ENCODE peak calls at places on chromosomes 4 and X, in four cellular contexts. G, J, V and M are unnamed samples.

GRCh38 chrX:75365243-75365975 is 91.5 kb downstream of the UPRT start:
- DNase-seq in G (no peak), J (no peak), V (no peak), M (no peak)

GRCh38 chr4:188178276-188178675 is 39.0 kb downstream of the TRIML1 start:
- DNase-seq in G (no peak), V (no peak), J (no peak), M (no peak)

GRCh38 chr4:1043658-1044468 is 32.4 kb downstream of the FGFRL1 start:
- DNase-seq in G (peak; percentile 89), V (no peak), J (no peak), M (peak; percentile 77)

GRCh38 chr4:174358823-174359222 is 75.1 kb downstream of the CEP44 start:
- DNase-seq in J (no peak), V (no peak), G (no peak), M (no peak)

GRCh38 chrX:22095306-22095705 is 63.2 kb downstream of the PHEX start:
- DNase-seq in J (no peak), G (no peak), V (no peak), M (no peak)

GRCh38 chr4:39825741-39826231 is 127.8 kb downstream of the UBE2K start:
- DNase-seq in G (no peak), V (no peak), J (no peak), M (no peak)

GRCh38 chrX:18998653-18999052 is 14.7 kb upstream of the PHKA2 start:
- DNase-seq in G (no peak), J (no peak), V (no peak), M (no peak)

GRCh38 chrX:136872091-136872700 is 8.3 kb downstream of the RBMX start:
- DNase-seq in V (no peak), J (no peak), G (no peak), M (no peak)

GRCh38 chr4:25095756-25096552 is 64.3 kb downstream of the SEPSECS start:
- DNase-seq in J (no peak), V (no peak), G (no peak), M (no peak)

GRCh38 chr4:2254665-2255500 is 7.0 kb downstream of the MXD4 start:
- DNase-seq in J (no peak), G (peak; percentile 7), V (no peak), M (no peak)

GRCh38 chr4:41212221-41213203 is 1.8 kb downstream of the APBB2 start:
- DNase-seq in J (no peak), V (no peak), G (peak; percentile 44), M (no peak)

GRCh38 chr4:8385106-8385505 is 55.4 kb downstream of the ACOX3 start:
- DNase-seq in V (no peak), J (no peak), G (no peak), M (no peak)

GRCh38 chrX:12563121-12563520 is 228.1 kb upstream of the PRPS2 start:
- DNase-seq in J (no peak), G (no peak), V (no peak), M (no peak)

GRCh38 chr4:100933628-100934027 is 413.7 kb downstream of the PPP3CA start:
- DNase-seq in J (no peak), V (no peak), G (no peak), M (no peak)

GRCh38 chr4:20028694-20029093 is 223.0 kb upstream of the SLIT2 start:
- DNase-seq in G (no peak), V (no peak), J (no peak), M (no peak)

GRCh38 chr4:56658410-56659003 is 22.6 kb downstream of the HOPX start:
- DNase-seq in G (no peak), V (no peak), J (no peak), M (no peak)

GRCh38 chr4:7924570-7924969 is 15.1 kb downstream of the AFAP1 start:
- DNase-seq in G (no peak), J (no peak), V (no peak), M (no peak)

GRCh38 chrX:96591418-96591817 is 93.2 kb upstream of the DIAPH2 start:
- DNase-seq in G (peak; percentile 11), V (no peak), J (no peak), M (no peak)

GRCh38 chr4:6292376-6293096 is 22.9 kb downstream of the WFS1 start:
- DNase-seq in J (no peak), G (no peak), V (no peak), M (no peak)

GRCh38 chrX:120452131-120452530 is 17.0 kb downstream of the LAMP2 start:
- DNase-seq in G (no peak), J (no peak), V (peak; percentile 30), M (no peak)

GRCh38 chr4:184306949-184307348 is 89.3 kb upstream of the ENPP6 start:
- DNase-seq in G (no peak), J (no peak), V (no peak), M (no peak)

GRCh38 chr4:1513936-1514483 is 107.8 kb upstream of the NKX1-1 start:
- DNase-seq in J (no peak), G (no peak), V (no peak), M (no peak)

GRCh38 chr4:172962564-172963353 is 205.9 kb upstream of the GALNT7 start:
- DNase-seq in J (no peak), G (peak; percentile 33), V (no peak), M (peak; percentile 31)

GRCh38 chr4:94507281-94507680 is 55.5 kb downstream of the PDLIM5 start:
- DNase-seq in J (no peak), G (no peak), V (no peak), M (no peak)

GRCh38 chr4:112704322-112704721 is 67.4 kb downstream of the LARP7 start:
- DNase-seq in J (no peak), V (no peak), G (no peak), M (no peak)

GRCh38 chrX:20118065-20118824 is 1.5 kb upstream of the MAP7D2 start:
- DNase-seq in J (no peak), G (no peak), V (no peak), M (no peak)

GRCh38 chr4:141833209-141833608 is 196.8 kb downstream of the IL15 start:
- DNase-seq in V (no peak), G (no peak), J (no peak), M (no peak)

GRCh38 chr4:129111919-129112318 is 16.0 kb downstream of the C4orf33 start:
- DNase-seq in V (no peak), G (no peak), J (no peak), M (no peak)

GRCh38 chr4:184896868-184897715 is 71.3 kb upstream of the ACSL1 start:
- DNase-seq in J (no peak), G (no peak), V (no peak), M (no peak)